ENCODE peak calls at places on chromosomes 1 and 21, in six cellular contexts. W is left lung, D is NCI-H1092, R is left ventricle myocardium inferior, L is left lobe of liver, P is COR-L47. Q is an unnamed sample.

GRCh38 chr21:42298237-42298636 is 17.0 kb downstream of the TFF3 start:
- DNase-seq in R (no peak), D (no peak), W (no peak), P (no peak), L (no peak), Q (peak; percentile 30)

GRCh38 chr1:53141487-53142055 is 867 bp downstream of the SLC1A7 start:
- DNase-seq in W (no peak), D (no peak), R (no peak), L (no peak), P (no peak), Q (no peak)

GRCh38 chr21:42854246-42855010 is 24.9 kb downstream of the WDR4 start:
- DNase-seq in W (no peak), L (no peak), P (no peak), D (no peak), R (no peak), Q (peak; percentile 67)

GRCh38 chr1:7707527-7707926 is 63.6 kb upstream of the VAMP3 start:
- DNase-seq in L (no peak), D (no peak), P (no peak), W (no peak), R (no peak), Q (no peak)

GRCh38 chr1:239947789-239948188 is 143.9 kb upstream of the FMN2 start:
- DNase-seq in D (no peak), W (no peak), L (no peak), P (no peak), R (no peak), Q (peak; percentile 89)

GRCh38 chr1:91523462-91523861 is 22.8 kb downstream of the CDC7 start:
- DNase-seq in P (no peak), L (no peak), W (no peak), R (no peak), D (no peak), Q (no peak)

GRCh38 chr1:192805832-192806323 is 3.0 kb upstream of the RGS2 start:
- DNase-seq in W (no peak), R (no peak), L (no peak), P (peak; percentile 23), D (peak; percentile 3), Q (peak; percentile 51)

GRCh38 chr1:14970115-14970798 is 183.3 kb upstream of the TMEM51 start:
- DNase-seq in L (no peak), W (peak; percentile 47), R (peak; percentile 42), D (no peak), P (no peak), Q (peak; percentile 97)

GRCh38 chr1:16630661-16631247 is 17.4 kb upstream of the NBPF1 start:
- DNase-seq in R (peak; percentile 16), D (no peak), L (peak; percentile 59), W (peak; percentile 38), P (no peak), Q (peak; percentile 80)

GRCh38 chr1:2556277-2557145 is at the start of gene TNFRSF14:
- DNase-seq in D (no peak), R (no peak), L (no peak), P (peak; percentile 61), W (peak; percentile 68), Q (peak; percentile 98)

GRCh38 chr1:21613072-21613867 is 55.9 kb downstream of the RAP1GAP start:
- DNase-seq in W (no peak), L (no peak), P (no peak), R (no peak), D (no peak), Q (no peak)

Q was measured in osteoblast.